ENCODE peak calls at places on chromosomes 3 and 15, in seven cellular contexts. B is A549, U is IMR-90, Z is prostate gland, K is right lobe of liver, Y is lower leg skin, H is H54. X is an unnamed sample.

GRCh38 chr3:17798000-17798399 is 55.6 kb upstream of the TBC1D5 start:
- DNase-seq in Y (no peak), B (no peak), Z (no peak), H (no peak), U (no peak), K (no peak), X (no peak)

GRCh38 chr3:119588112-119588511 is 8.8 kb downstream of the ADPRH start:
- DNase-seq in Z (no peak), Y (no peak), U (no peak), H (no peak), K (no peak), B (no peak), X (peak)

GRCh38 chr3:167289435-167289834 is 90.7 kb downstream of the ZBBX start:
- DNase-seq in K (no peak), U (no peak), H (no peak), Z (no peak), Y (no peak), B (no peak), X (no peak)

GRCh38 chr3:169624533-169624972 is 39.0 kb downstream of the MECOM start:
- DNase-seq in B (no peak), H (no peak), Z (no peak), U (no peak), K (no peak), Y (no peak), X (no peak)

GRCh38 chr15:81858586-81858985 is 187.2 kb downstream of the MEX3B start:
- DNase-seq in Y (no peak), B (no peak), H (no peak), K (no peak), Z (no peak), U (no peak), X (no peak)

GRCh38 chr3:194691481-194692281 is 6.0 kb downstream of the FAM43A start:
- DNase-seq in H (no peak), B (no peak), Y (no peak), K (no peak), Z (no peak), U (no peak), X (peak)

GRCh38 chr3:6168242-6168641 is 692.7 kb upstream of the GRM7 start:
- DNase-seq in B (no peak), K (no peak), U (no peak), Z (no peak), Y (no peak), H (no peak), X (no peak)

GRCh38 chr15:49303003-49303402 is 120.0 kb upstream of the FGF7 start:
- DNase-seq in K (no peak), B (no peak), U (no peak), H (no peak), Z (no peak), Y (no peak), X (no peak)

GRCh38 chr3:188489639-188490405 is 335.9 kb downstream of the LPP start:
- DNase-seq in Y (no peak), K (no peak), Z (no peak), H (no peak), B (no peak), U (peak), X (no peak)

GRCh38 chr3:72275296-72275820 is 490.4 kb upstream of the PROK2 start:
- DNase-seq in U (no peak), K (no peak), Z (no peak), B (no peak), Y (no peak), H (no peak), X (no peak)

DNA sequence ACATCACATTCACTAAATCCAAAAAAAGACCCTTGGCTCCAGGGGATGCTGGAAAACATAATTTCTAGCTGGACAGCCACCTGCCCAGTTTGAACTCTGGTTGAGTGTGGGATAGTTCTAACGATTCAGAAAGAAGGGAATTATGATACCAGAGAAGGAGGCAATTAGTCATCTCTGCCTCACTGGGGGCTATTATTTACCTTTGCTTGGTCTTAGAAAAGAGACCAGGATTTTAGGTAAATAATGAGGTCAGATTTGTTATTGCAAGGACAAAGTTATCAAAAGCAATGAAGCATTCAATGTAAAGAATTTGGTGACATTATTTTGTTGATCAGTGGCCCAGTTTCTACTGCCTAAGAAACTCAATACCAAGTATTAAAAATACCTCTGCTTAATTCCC is 304.4 kb upstream of the POU1F1 start:
- DNase-seq in K (no peak), H (no peak), U (no peak), B (no peak), Z (no peak), Y (no peak), X (no peak)
- TF ChIP-seq POLR2A in K (no peak), H (no peak), U (no peak), B (no peak), Z (no peak), Y (no peak), X (no peak)

GRCh38 chr3:46422617-46423016 is 15.6 kb downstream of the CCRL2 start:
- DNase-seq in B (no peak), Y (no peak), U (peak), K (no peak), H (peak), Z (no peak), X (no peak)

GRCh38 chr3:46419816-46420215 is 12.8 kb downstream of the CCRL2 start:
- DNase-seq in U (no peak), Z (no peak), H (no peak), K (no peak), Y (no peak), B (no peak), X (no peak)

GRCh38 chr3:46427929-46428833 is 21.1 kb downstream of the CCRL2 start:
- DNase-seq in B (no peak), H (no peak), Z (no peak), K (no peak), U (no peak), Y (no peak), X (no peak)

GRCh38 chr3:46420931-46421330 is 13.9 kb downstream of the CCRL2 start:
- DNase-seq in Y (no peak), H (no peak), Z (no peak), U (no peak), B (no peak), K (no peak), X (no peak)

GRCh38 chr3:46423588-46423987 is 16.5 kb downstream of the CCRL2 start:
- DNase-seq in K (no peak), U (peak), Z (no peak), Y (no peak), B (no peak), H (no peak), X (no peak)
- TF ChIP-seq POLR2A in K (no peak), U (no peak), Z (no peak), Y (no peak), B (no peak), H (no peak), X (no peak)

GRCh38 chr15:43132830-43133428 is 457 bp upstream of the TMEM62 start:
- DNase-seq in K (no peak), Z (no peak), Y (no peak), H (no peak), B (no peak), U (no peak), X (peak)

GRCh38 chr15:43127752-43128151 is 5.6 kb upstream of the TMEM62 start:
- DNase-seq in B (no peak), Y (no peak), U (no peak), Z (peak), K (no peak), H (no peak), X (no peak)

GRCh38 chr15:43135351-43135750 is 2.0 kb downstream of the TMEM62 start:
- DNase-seq in H (no peak), U (no peak), K (no peak), Y (no peak), B (no peak), Z (no peak), X (no peak)

GRCh38 chr15:43134157-43134637 is 811 bp downstream of the TMEM62 start:
- DNase-seq in U (no peak), K (no peak), B (no peak), H (no peak), Z (no peak), Y (no peak), X (no peak)

GRCh38 chr15:43133429-43134156 is at the start of gene TMEM62:
- DNase-seq in Z (peak), B (peak), Y (peak), K (peak), H (peak), U (peak), X (peak)
- TF ChIP-seq POLR2A in Z (peak), B (peak), Y (no peak), K (peak), H (peak), U (no peak), X (no peak)

DNA sequence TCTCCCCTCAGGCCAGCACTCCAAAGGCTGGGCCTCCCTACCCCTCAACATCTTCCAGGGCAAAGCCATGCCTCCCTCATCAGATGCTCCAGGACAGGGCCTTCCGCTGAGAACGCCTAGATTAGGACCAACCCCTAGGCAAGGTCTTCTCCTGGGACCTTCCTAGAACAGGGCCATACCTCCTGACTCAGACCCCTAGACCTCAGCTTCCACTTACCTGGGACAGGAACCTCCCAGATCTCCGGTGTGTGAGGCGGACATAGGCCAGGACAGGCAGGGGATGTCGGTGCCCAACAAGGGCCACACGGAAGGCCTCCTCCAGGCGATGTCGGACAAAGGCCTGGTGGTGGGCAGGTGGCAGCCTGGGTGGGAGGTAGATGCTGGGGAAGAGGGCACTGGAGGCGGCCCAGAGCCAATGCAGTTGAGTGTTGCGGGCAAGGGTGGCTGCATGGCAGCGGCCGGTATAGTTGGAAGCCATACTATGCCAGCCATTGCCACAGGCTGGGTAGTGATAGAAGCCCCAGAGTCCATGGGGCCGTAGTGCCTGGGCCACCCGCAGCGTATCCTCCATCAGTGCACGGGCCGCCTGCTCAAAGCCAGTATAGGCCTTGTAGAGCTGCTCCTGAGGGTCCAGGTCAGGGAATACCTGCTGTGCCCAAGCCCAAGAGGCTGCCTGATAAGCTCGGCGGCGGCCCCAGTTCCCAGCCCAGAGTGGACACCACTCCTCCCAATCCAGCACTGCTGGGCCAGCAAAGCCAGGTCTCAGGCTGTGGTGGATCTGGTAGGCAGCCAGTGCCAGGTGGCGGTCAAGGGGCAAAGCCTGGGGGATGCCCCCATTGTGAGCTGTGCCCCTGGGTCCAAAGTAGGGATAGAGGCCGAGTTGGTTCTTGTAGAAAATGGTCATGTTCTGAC is 2.5 kb upstream of the IFRD2 start:
- DNase-seq in Y (no peak), U (no peak), Z (no peak), H (no peak), K (no peak), B (no peak), X (no peak)
- TF ChIP-seq POLR2A in Y (no peak), U (no peak), Z (no peak), H (no peak), K (no peak), B (no peak), X (no peak)

GRCh38 chr15:45023659-45024320 is 795 bp downstream of the SORD start:
- DNase-seq in H (peak), Y (no peak), B (peak), Z (no peak), U (peak), K (peak), X (no peak)

GRCh38 chr15:45026646-45027045 is 3.7 kb downstream of the SORD start:
- DNase-seq in Y (no peak), B (no peak), K (no peak), U (no peak), H (no peak), Z (no peak), X (peak)

GRCh38 chr15:45027220-45027619 is 4.2 kb downstream of the SORD start:
- DNase-seq in U (no peak), B (no peak), Z (no peak), K (no peak), Y (no peak), H (no peak), X (no peak)

GRCh38 chr15:45021331-45021730 is 1.7 kb upstream of the SORD start:
- DNase-seq in U (peak), Y (no peak), K (no peak), Z (no peak), H (no peak), B (no peak), X (peak)

DNA sequence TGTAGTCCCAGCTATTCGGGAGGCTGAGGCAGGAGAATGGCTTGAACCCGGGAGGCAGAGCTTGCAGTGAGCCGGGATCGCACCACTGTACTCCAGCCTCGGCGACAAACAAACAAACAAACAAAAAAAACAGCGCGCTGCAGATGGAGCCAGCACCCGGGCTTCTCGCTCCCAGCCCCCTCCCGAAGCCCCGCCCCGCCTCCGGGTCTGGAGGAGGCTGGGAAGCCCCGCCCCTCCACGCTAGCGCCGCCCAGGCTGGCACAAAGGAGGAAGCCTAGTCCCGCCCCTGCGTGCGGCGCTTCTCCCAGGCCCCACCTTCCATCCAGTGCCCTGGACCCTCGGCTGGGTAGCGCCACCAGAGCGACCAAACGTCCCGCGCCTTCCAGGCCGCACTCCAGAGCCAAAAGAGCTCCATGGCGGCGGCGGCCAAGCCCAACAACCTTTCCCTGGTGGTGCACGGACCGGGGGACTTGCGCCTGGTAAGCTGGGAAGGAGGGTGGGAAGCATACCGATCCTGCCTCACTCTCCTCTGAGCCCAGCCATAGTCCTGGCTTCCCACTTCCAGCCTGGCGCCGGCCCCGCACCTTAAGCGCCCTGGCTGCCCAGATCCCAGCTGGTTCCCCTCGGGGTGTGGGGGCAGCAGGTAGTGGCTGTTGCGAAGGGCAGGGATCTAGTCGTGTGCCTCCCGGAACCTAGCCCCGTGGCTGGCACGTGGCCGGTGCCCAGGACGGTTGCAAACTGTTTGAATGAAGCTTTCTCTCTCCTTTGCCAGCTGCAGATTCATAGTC is at the start of gene SORD:
- DNase-seq in B (peak), K (peak), U (peak), Y (peak), H (peak), Z (peak), X (peak)
- TF ChIP-seq POLR2A in B (peak), K (peak), U (no peak), Y (no peak), H (peak), Z (peak), X (no peak)

GRCh38 chr15:68195336-68196112 is 9.6 kb downstream of the CALML4 start:
- DNase-seq in B (no peak), K (peak), Z (no peak), U (no peak), H (no peak), Y (no peak), X (no peak)
- TF ChIP-seq POLR2A in B (no peak), K (no peak), Z (no peak), U (no peak), H (no peak), Y (no peak), X (no peak)

DNA sequence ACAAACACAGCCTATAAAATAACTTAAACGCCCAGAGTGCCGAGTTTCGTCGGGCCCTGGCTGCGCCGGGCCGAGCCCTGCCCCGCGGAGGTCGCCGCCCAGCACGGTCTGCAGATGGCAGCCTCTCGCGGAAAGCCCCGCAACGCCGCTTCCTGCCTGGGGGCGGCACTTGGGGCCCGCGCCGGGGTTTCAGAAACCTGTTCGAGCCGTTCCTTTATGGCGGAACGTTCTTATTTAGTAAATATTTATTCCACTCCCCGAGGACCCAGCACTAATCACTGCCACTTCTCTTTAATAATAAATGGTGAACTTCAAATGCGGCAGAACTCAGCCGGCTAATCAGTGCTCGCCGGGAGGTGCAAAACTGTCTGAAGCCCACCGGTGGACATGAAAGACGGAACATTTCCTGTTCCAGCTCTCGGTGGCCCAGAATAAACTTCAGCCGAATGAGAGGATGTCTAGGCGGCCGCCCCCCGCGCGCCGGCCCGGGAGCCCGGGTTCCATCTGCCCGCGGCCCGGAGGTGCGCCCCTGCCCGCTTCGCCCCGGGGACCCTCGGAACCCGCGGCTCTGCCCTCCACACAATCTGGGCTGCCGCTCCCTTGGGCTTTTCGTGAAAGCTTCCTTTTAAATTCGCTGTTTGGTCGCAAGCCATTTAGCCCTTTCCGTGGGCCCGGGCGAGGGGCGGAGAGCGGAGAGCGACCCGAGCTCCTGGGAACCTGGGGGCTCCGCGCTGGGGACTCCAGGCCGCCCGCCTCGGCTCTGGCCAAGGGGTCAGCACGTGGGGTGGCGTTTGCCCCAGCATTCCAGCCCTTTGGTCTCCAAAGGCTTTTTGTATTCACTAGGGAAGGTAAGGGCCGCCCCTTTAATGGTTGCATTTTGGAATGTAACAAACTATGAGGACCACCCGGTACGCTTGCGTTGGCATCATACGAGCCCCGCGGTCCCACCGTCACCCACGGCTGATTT is 110.8 kb upstream of the ATP11B start:
- DNase-seq in K (peak), U (peak), Z (peak), B (peak), H (peak), Y (no peak), X (peak)
- TF ChIP-seq POLR2A in K (no peak), U (no peak), Z (no peak), B (no peak), H (no peak), Y (no peak), X (no peak)

GRCh38 chr3:129016725-129017530 is 15.8 kb downstream of the EFCC1 start:
- DNase-seq in U (peak), K (no peak), H (no peak), Z (no peak), B (no peak), Y (no peak), X (no peak)

GRCh38 chr3:129015388-129016105 is 14.4 kb downstream of the EFCC1 start:
- DNase-seq in K (no peak), B (no peak), U (no peak), H (no peak), Y (no peak), Z (no peak), X (no peak)

GRCh38 chr3:129014793-129015345 is 13.8 kb downstream of the EFCC1 start:
- DNase-seq in Z (no peak), K (no peak), B (no peak), Y (no peak), H (no peak), U (no peak), X (no peak)

GRCh38 chr3:129017531-129017899 is 16.4 kb downstream of the EFCC1 start:
- DNase-seq in B (no peak), U (no peak), H (no peak), Z (no peak), Y (no peak), K (no peak), X (no peak)

DNA sequence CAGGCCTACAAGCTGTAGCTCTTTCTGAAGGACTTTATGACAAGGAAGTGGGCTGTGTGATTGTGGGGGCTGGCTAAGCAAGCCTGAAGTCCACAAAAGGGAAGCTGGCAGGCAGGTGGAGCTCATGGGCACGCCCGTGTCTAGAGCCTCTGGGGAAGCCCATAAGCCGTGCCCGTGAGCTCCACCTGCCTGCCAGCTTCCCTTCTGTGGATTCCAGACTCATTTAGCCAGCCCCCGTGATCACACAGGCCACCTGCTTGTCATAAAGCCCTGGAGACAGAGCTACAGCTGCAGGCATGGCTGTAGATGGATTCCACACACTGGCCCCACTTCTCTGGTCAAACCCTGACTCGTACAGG is 15.2 kb downstream of the EFCC1 start:
- DNase-seq in Z (peak), U (no peak), K (no peak), H (no peak), B (no peak), Y (no peak), X (peak)
- TF ChIP-seq POLR2A in Z (no peak), U (no peak), K (no peak), H (no peak), B (no peak), Y (no peak), X (no peak)

GRCh38 chr15:60591491-60592385 is 112.8 kb upstream of the ICE2 start:
- DNase-seq in Z (peak), Y (peak), B (peak), U (no peak), K (peak), H (peak), X (peak)

GRCh38 chr15:60594071-60594470 is 115.1 kb upstream of the ICE2 start:
- DNase-seq in B (no peak), H (no peak), Y (no peak), U (no peak), Z (no peak), K (no peak), X (no peak)

GRCh38 chr15:60589728-60590127 is 110.8 kb upstream of the ICE2 start:
- DNase-seq in Y (no peak), U (peak), H (no peak), B (no peak), Z (no peak), K (no peak), X (no peak)

GRCh38 chr15:60590935-60591490 is 112.1 kb upstream of the ICE2 start:
- DNase-seq in B (peak), Y (peak), Z (peak), K (peak), H (no peak), U (peak), X (peak)

GRCh38 chr15:60592386-60593339 is 113.7 kb upstream of the ICE2 start:
- DNase-seq in U (peak), Y (peak), Z (peak), K (peak), H (peak), B (peak), X (peak)
- TF ChIP-seq POLR2A in U (peak), Y (peak), Z (peak), K (peak), H (no peak), B (no peak), X (no peak)

X was measured in stomach.